ENCODE peak calls at places on chromosome 16, in four cellular contexts. J is NCI-H1105; H is Kasumi-1; D is activated naive CD4-positive, alpha-beta T cell treated with anti-CD3 and anti-CD28 coated beads, Interleukin-2, amount 10 ng/mL, durations not matched to agents 7 days and 5 days. Z is an unnamed sample.

GRCh38 chr16:46830902-46831647 is at the start of gene C16orf87:
- DNase-seq in D (peak; percentile 94), J (peak; percentile 97), H (peak; percentile 89), Z (peak; percentile 92)

GRCh38 chr16:12091569-12092346 is 115.2 kb downstream of the SNX29 start:
- DNase-seq in D (no peak), J (no peak), H (no peak), Z (no peak)

GRCh38 chr16:69327585-69328310 is 2.6 kb downstream of the PDF start:
- DNase-seq in J (no peak), H (no peak), D (no peak), Z (no peak)

GRCh38 chr16:70687671-70688265 is 1.9 kb upstream of the MTSS2 start:
- DNase-seq in H (no peak), J (no peak), D (no peak), Z (no peak)

GRCh38 chr16:17552351-17552750 is 81.6 kb upstream of the XYLT1 start:
- DNase-seq in H (no peak), D (no peak), J (no peak), Z (no peak)

GRCh38 chr16:50474138-50474537 is 74.1 kb upstream of the NKD1 start:
- DNase-seq in H (no peak), D (no peak), J (peak; percentile 12), Z (no peak)

GRCh38 chr16:80015566-80015965 is 415.0 kb upstream of the MAF start:
- DNase-seq in H (no peak), J (no peak), D (no peak), Z (no peak)

GRCh38 chr16:426115-426905 is 861 bp downstream of the RAB11FIP3 start:
- DNase-seq in D (peak; percentile 30), H (no peak), J (no peak), Z (peak; percentile 51)

GRCh38 chr16:31177136-31177535 is 2.8 kb upstream of the FUS start:
- DNase-seq in D (peak; percentile 74), H (no peak), J (no peak), Z (peak; percentile 79)

GRCh38 chr16:26598061-26598460 is 468.7 kb upstream of the C16orf82 start:
- DNase-seq in H (no peak), J (no peak), D (peak; percentile 86), Z (no peak)

GRCh38 chr16:67719778-67720144 is 645 bp upstream of the GFOD2 start:
- DNase-seq in D (peak; percentile 38), J (peak; percentile 19), H (peak; percentile 49), Z (peak; percentile 17)

GRCh38 chr16:3149630-3150345 is 15.0 kb downstream of the ZNF213 start:
- DNase-seq in H (peak; percentile 33), J (no peak), D (peak; percentile 69), Z (peak; percentile 65)

GRCh38 chr16:74923766-74924460 is 61.0 kb downstream of the WDR59 start:
- DNase-seq in J (no peak), H (no peak), D (no peak), Z (no peak)

GRCh38 chr16:68893710-68894705 is 50.7 kb downstream of the TANGO6 start:
- DNase-seq in J (no peak), D (no peak), H (peak; percentile 41), Z (no peak)

GRCh38 chr16:24729967-24730815 is 740 bp downstream of the TNRC6A start:
- DNase-seq in D (peak; percentile 55), H (no peak), J (no peak), Z (peak; percentile 66)

GRCh38 chr16:4489030-4489429 is 12.8 kb downstream of the HMOX2 start:
- DNase-seq in D (no peak), J (no peak), H (no peak), Z (no peak)

GRCh38 chr16:4071686-4072561 is 44.3 kb downstream of the ADCY9 start:
- DNase-seq in J (no peak), D (no peak), H (no peak), Z (no peak)

GRCh38 chr16:85731179-85731578 is 19.7 kb downstream of the C16orf74 start:
- DNase-seq in D (no peak), J (no peak), H (no peak), Z (no peak)

GRCh38 chr16:27749946-27750345 is 200.0 kb downstream of the KATNIP start:
- DNase-seq in H (no peak), J (no peak), D (no peak), Z (no peak)

GRCh38 chr16:47037396-47037745 is 63.9 kb upstream of the DNAJA2 start:
- DNase-seq in D (no peak), J (no peak), H (peak; percentile 74), Z (no peak)

GRCh38 chr16:8924214-8924613 is 39.5 kb downstream of the USP7 start:
- DNase-seq in D (no peak), H (no peak), J (no peak), Z (no peak)

GRCh38 chr16:76946879-76947278 is 244.1 kb upstream of the MON1B start:
- DNase-seq in J (no peak), D (no peak), H (no peak), Z (peak; percentile 14)

GRCh38 chr16:28572659-28573510 is 19.2 kb downstream of the SGF29 start:
- DNase-seq in J (no peak), H (peak; percentile 7), D (no peak), Z (no peak)

GRCh38 chr16:20928774-20929411 is 28.3 kb downstream of the LYRM1 start:
- DNase-seq in H (no peak), J (no peak), D (no peak), Z (no peak)

GRCh38 chr16:11105038-11105903 is 150.7 kb downstream of the SOCS1 start:
- DNase-seq in H (peak; percentile 78), D (peak; percentile 54), J (no peak), Z (no peak)

GRCh38 chr16:11708421-11708820 is 34.2 kb downstream of the TXNDC11 start:
- DNase-seq in D (no peak), J (no peak), H (no peak), Z (no peak)

GRCh38 chr16:71536752-71537499 is 10.7 kb downstream of the CHST4 start:
- DNase-seq in H (no peak), J (no peak), D (no peak), Z (no peak)

GRCh38 chr16:83714286-83714685 is 93.5 kb upstream of the HSBP1 start:
- DNase-seq in J (no peak), H (no peak), D (no peak), Z (no peak)

GRCh38 chr16:81469710-81470481 is 25.3 kb downstream of the CMIP start:
- DNase-seq in H (peak; percentile 99), D (peak; percentile 70), J (no peak), Z (no peak)

GRCh38 chr16:74141015-74141414 is 155.6 kb upstream of the PSMD7 start:
- DNase-seq in H (no peak), J (no peak), D (no peak), Z (no peak)

GRCh38 chr16:77974883-77975282 is 47.5 kb upstream of the CLEC3A start:
- DNase-seq in H (peak; percentile 5), J (no peak), D (peak; percentile 40), Z (peak; percentile 10)

GRCh38 chr16:23896832-23897821 is 61.3 kb downstream of the PRKCB start:
- DNase-seq in J (no peak), H (peak; percentile 68), D (no peak), Z (no peak)

GRCh38 chr16:383326-384020 is 1.7 kb upstream of the PGAP6 start:
- DNase-seq in D (peak; percentile 65), H (no peak), J (no peak), Z (peak; percentile 71)

GRCh38 chr16:14632693-14633569 is at the start of gene BFAR:
- DNase-seq in H (peak; percentile 84), D (peak; percentile 100), J (peak; percentile 94), Z (peak; percentile 90)

GRCh38 chr16:65500007-65500406 is 378.1 kb upstream of the CDH11 start:
- DNase-seq in J (no peak), D (no peak), H (no peak), Z (no peak)

GRCh38 chr16:81448154-81449131 is 3.8 kb downstream of the CMIP start:
- DNase-seq in J (no peak), H (no peak), D (no peak), Z (no peak)

GRCh38 chr16:6684076-6684673 is 648.5 kb upstream of the RBFOX1 start:
- DNase-seq in J (no peak), H (peak; percentile 2), D (peak; percentile 22), Z (peak; percentile 37)

GRCh38 chr16:81405702-81406113 is 38.9 kb upstream of the CMIP start:
- DNase-seq in J (no peak), H (no peak), D (no peak), Z (no peak)

GRCh38 chr16:47463771-47464624 is 2.9 kb downstream of the PHKB start:
- DNase-seq in J (no peak), H (no peak), D (no peak), Z (no peak)

GRCh38 chr16:85448557-85449194 is 164.4 kb upstream of the GSE1 start:
- DNase-seq in D (peak; percentile 58), J (peak; percentile 85), H (no peak), Z (peak; percentile 99)

Z was measured in NCI-H1417.